ENCODE peak calls at places on chromosomes 5 and 9, in six cellular contexts. N is M059J; G is stimulated activated naive CD8-positive, alpha-beta T cell treated with anti-CD3 and anti-CD28 coated beads, Interleukin-15, Interleukin-2, amounts not matched to agents 100 U/mL and 50 U/mL, for 24 hours; K is NCI-H1092 treated with DMSO at 0.1 percent for 48 hours; Z is iris pigment epithelial cell; A is GM20000. U is an unnamed sample.

GRCh38 chr9:119215651-119216050 is 153.6 kb downstream of the BRINP1 start:
- DNase-seq in N (no peak), G (no peak), K (no peak), Z (no peak), A (no peak), U (no peak)

GRCh38 chr5:40333459-40334241 is 346.1 kb upstream of the PTGER4 start:
- DNase-seq in N (peak), G (no peak), K (no peak), Z (peak), A (no peak), U (no peak)

GRCh38 chr5:132254321-132254977 is 3.0 kb upstream of the PDLIM4 start:
- DNase-seq in N (no peak), G (no peak), K (no peak), Z (no peak), A (no peak), U (no peak)

GRCh38 chr5:74641778-74642542 is 1.4 kb upstream of the ENC1 start:
- DNase-seq in N (peak), G (peak), K (peak), Z (peak), A (peak), U (peak)

GRCh38 chr9:71928806-71929205 is 17.4 kb downstream of the C9orf85 start:
- DNase-seq in N (no peak), G (no peak), K (no peak), Z (no peak), A (no peak), U (no peak)

GRCh38 chr5:132656774-132657355 is 1.1 kb upstream of the IL13 start:
- DNase-seq in N (no peak), G (peak), K (no peak), Z (no peak), A (no peak), U (no peak)

GRCh38 chr5:151622367-151623097 is 31.4 kb upstream of the FAT2 start:
- DNase-seq in N (peak), G (no peak), K (peak), Z (no peak), A (no peak), U (no peak)

GRCh38 chr5:25020454-25020853 is 375.7 kb upstream of the CDH10 start:
- DNase-seq in N (no peak), G (no peak), K (no peak), Z (no peak), A (no peak), U (no peak)

GRCh38 chr9:114307323-114308250 is 15.3 kb upstream of the ORM1 start:
- DNase-seq in N (no peak), G (no peak), K (no peak), Z (peak), A (no peak), U (no peak)

GRCh38 chr9:38006163-38006562 is 62.9 kb downstream of the SHB start:
- DNase-seq in N (no peak), G (no peak), K (no peak), Z (no peak), A (no peak), U (no peak)

GRCh38 chr5:174309131-174309845 is 263.8 kb downstream of the NSG2 start:
- DNase-seq in N (no peak), G (no peak), K (no peak), Z (no peak), A (no peak), U (no peak)

GRCh38 chr5:75510836-75511434 is 494 bp downstream of the CERT1 start:
- DNase-seq in N (no peak), G (peak), K (peak), Z (peak), A (peak), U (peak)

GRCh38 chr9:23651051-23651450 is 175.0 kb downstream of the ELAVL2 start:
- DNase-seq in N (no peak), G (no peak), K (no peak), Z (no peak), A (no peak), U (no peak)

GRCh38 chr5:31408814-31409213 is 123.1 kb downstream of the DROSHA start:
- DNase-seq in N (peak), G (no peak), K (no peak), Z (peak), A (no peak), U (no peak)

GRCh38 chr5:38932854-38933408 is 87.1 kb downstream of the OSMR start:
- DNase-seq in N (no peak), G (no peak), K (no peak), Z (no peak), A (no peak), U (no peak)

GRCh38 chr5:13510616-13511015 is 433.9 kb downstream of the DNAH5 start:
- DNase-seq in N (peak), G (no peak), K (no peak), Z (no peak), A (no peak), U (no peak)

GRCh38 chr9:114003756-114004155 is 74.3 kb downstream of the AMBP start:
- DNase-seq in N (no peak), G (no peak), K (no peak), Z (no peak), A (no peak), U (no peak)

GRCh38 chr5:32153723-32154122 is 20.4 kb downstream of the GOLPH3 start:
- DNase-seq in N (no peak), G (no peak), K (no peak), Z (peak), A (no peak), U (no peak)

GRCh38 chr5:134100283-134101011 is 14.0 kb upstream of the TCF7 start:
- DNase-seq in N (peak), G (peak), K (no peak), Z (peak), A (peak), U (peak)

GRCh38 chr5:60210810-60211209 is 317.3 kb upstream of the PDE4D start:
- DNase-seq in N (peak), G (no peak), K (no peak), Z (no peak), A (no peak), U (no peak)

GRCh38 chr9:127122176-127123151 is at the start of gene ANGPTL2:
- DNase-seq in N (peak), G (peak), K (peak), Z (peak), A (peak), U (no peak)

GRCh38 chr9:70998962-70999361 is 122.5 kb downstream of the TRPM3 start:
- DNase-seq in N (peak), G (no peak), K (no peak), Z (peak), A (no peak), U (no peak)

GRCh38 chr5:117161718-117162386 is 587.2 kb upstream of the SEMA6A start:
- DNase-seq in N (no peak), G (no peak), K (no peak), Z (no peak), A (no peak), U (no peak)

GRCh38 chr5:88944751-88945507 is 61.9 kb upstream of the MEF2C start:
- DNase-seq in N (peak), G (no peak), K (no peak), Z (peak), A (no peak), U (no peak)

GRCh38 chr5:137072376-137073174 is 426.6 kb downstream of the SPOCK1 start:
- DNase-seq in N (peak), G (no peak), K (peak), Z (no peak), A (no peak), U (peak)

GRCh38 chr9:69221036-69221435 is 47.0 kb downstream of the TJP2 start:
- DNase-seq in N (no peak), G (no peak), K (no peak), Z (no peak), A (no peak), U (no peak)

GRCh38 chr5:152072076-152072475 is 147.4 kb upstream of the GLRA1 start:
- DNase-seq in N (no peak), G (no peak), K (no peak), Z (no peak), A (no peak), U (no peak)

GRCh38 chr9:135752281-135753204 is 50.6 kb downstream of the KCNT1 start:
- DNase-seq in N (no peak), G (no peak), K (no peak), Z (no peak), A (no peak), U (no peak)

GRCh38 chr9:91245432-91246313 is 116.0 kb downstream of the AUH start:
- DNase-seq in N (peak), G (no peak), K (no peak), Z (peak), A (peak), U (no peak)

GRCh38 chr5:79935992-79936643 is 54.9 kb downstream of the MTX3 start:
- DNase-seq in N (no peak), G (no peak), K (no peak), Z (peak), A (no peak), U (no peak)

GRCh38 chr5:151574597-151574996 is 16.5 kb downstream of the FAT2 start:
- DNase-seq in N (peak), G (no peak), K (no peak), Z (no peak), A (no peak), U (no peak)

GRCh38 chr5:60026174-60026573 is 132.6 kb upstream of the PDE4D start:
- DNase-seq in N (peak), G (no peak), K (no peak), Z (peak), A (no peak), U (no peak)

GRCh38 chr5:2887401-2888348 is 136.2 kb upstream of the IRX2 start:
- DNase-seq in N (no peak), G (no peak), K (no peak), Z (no peak), A (no peak), U (no peak)

GRCh38 chr5:57653636-57654290 is 171.2 kb upstream of the ACTBL2 start:
- DNase-seq in N (no peak), G (no peak), K (no peak), Z (no peak), A (no peak), U (no peak)

GRCh38 chr9:137800196-137801022 is 77.2 kb upstream of the CACNA1B start:
- DNase-seq in N (no peak), G (no peak), K (no peak), Z (no peak), A (no peak), U (no peak)

GRCh38 chr9:25449503-25449902 is 228.7 kb downstream of the TUSC1 start:
- DNase-seq in N (no peak), G (no peak), K (no peak), Z (no peak), A (no peak), U (no peak)

GRCh38 chr5:139901251-139901575 is 105.6 kb downstream of the PSD2 start:
- DNase-seq in N (no peak), G (no peak), K (no peak), Z (no peak), A (no peak), U (no peak)

GRCh38 chr5:83026507-83026906 is 50.7 kb downstream of the TMEM167A start:
- DNase-seq in N (peak), G (no peak), K (no peak), Z (no peak), A (no peak), U (no peak)

GRCh38 chr5:102048940-102049339 is 247.1 kb downstream of the SLCO4C1 start:
- DNase-seq in N (no peak), G (no peak), K (peak), Z (peak), A (no peak), U (no peak)